ENCODE peak calls at places on chromosome 2, in six cellular contexts. U is BE2C; L is AG09319; C is stimulated activated CD8-positive, alpha-beta memory T cell treated with anti-CD3 and anti-CD28 coated beads, Interleukin-15, amount 100 ng/mL, for 1 hour; Q is NB4; P is activated effector memory CD4-positive, alpha-beta T cell treated with Interleukin-2 at 50 U/mL for 16 hours. D is an unnamed sample.

GRCh38 chr2:237072067-237072931 is 13.4 kb upstream of the COPS8 start:
- DNase-seq in Q (peak), C (peak), L (no peak), U (peak), P (peak), D (no peak)

GRCh38 chr2:174493549-174494331 is 6.9 kb upstream of the GPR155 start:
- DNase-seq in C (no peak), Q (peak), L (no peak), P (no peak), U (no peak), D (no peak)

GRCh38 chr2:220550995-220551702 is 923.7 kb downstream of the SLC4A3 start:
- DNase-seq in L (no peak), P (no peak), Q (no peak), U (no peak), C (no peak), D (no peak)

GRCh38 chr2:217827430-217828201 is 175.2 kb downstream of the TNS1 start:
- DNase-seq in P (no peak), Q (no peak), U (no peak), L (peak), C (no peak), D (no peak)

GRCh38 chr2:145688156-145688555 is 1168.2 kb upstream of the ZEB2 start:
- DNase-seq in L (no peak), Q (no peak), C (no peak), U (no peak), P (no peak), D (peak)

GRCh38 chr2:240377366-240377765 is 58.1 kb upstream of the GPC1 start:
- DNase-seq in Q (no peak), C (no peak), P (no peak), L (no peak), U (no peak), D (no peak)

GRCh38 chr2:42804891-42805290 is 12.5 kb upstream of the HAAO start:
- DNase-seq in Q (no peak), C (no peak), U (no peak), P (no peak), L (no peak), D (no peak)

GRCh38 chr2:45119038-45119437 is 109.8 kb upstream of the SIX2 start:
- DNase-seq in C (no peak), U (no peak), L (no peak), P (no peak), Q (no peak), D (no peak)

GRCh38 chr2:207408086-207408794 is 121.5 kb upstream of the CREB1 start:
- DNase-seq in P (no peak), L (no peak), U (no peak), Q (no peak), C (no peak), D (peak)

GRCh38 chr2:144472911-144473310 is 47.0 kb downstream of the ZEB2 start:
- DNase-seq in C (no peak), Q (no peak), U (no peak), P (no peak), L (no peak), D (no peak)

GRCh38 chr2:91442246-91442905 is 2750.9 kb downstream of the RPIA start:
- DNase-seq in Q (peak), C (no peak), L (no peak), P (no peak), U (peak), D (no peak)

GRCh38 chr2:15623481-15623796 is 31.8 kb downstream of the DDX1 start:
- DNase-seq in L (no peak), C (no peak), Q (no peak), U (no peak), P (no peak), D (no peak)

GRCh38 chr2:16828828-16829160 is 163.2 kb upstream of the CYRIA start:
- DNase-seq in Q (no peak), P (no peak), U (no peak), L (no peak), C (no peak), D (no peak)

GRCh38 chr2:158457092-158457825 is 507 bp downstream of the PKP4 start:
- DNase-seq in U (peak), C (no peak), Q (peak), L (no peak), P (peak), D (peak)

GRCh38 chr2:83142934-83143333 is 1316.1 kb downstream of the SUCLG1 start:
- DNase-seq in L (no peak), P (no peak), Q (no peak), C (no peak), U (no peak), D (no peak)

GRCh38 chr2:168427451-168427850 is 28.6 kb upstream of the CERS6 start:
- DNase-seq in L (peak), Q (no peak), P (no peak), C (no peak), U (no peak), D (no peak)

GRCh38 chr2:119013640-119014039 is 71.6 kb downstream of the MARCO start:
- DNase-seq in P (no peak), C (no peak), L (no peak), U (no peak), Q (peak), D (no peak)

GRCh38 chr2:30201990-30202389 is 29.3 kb upstream of the LBH start:
- DNase-seq in C (no peak), U (no peak), L (no peak), Q (no peak), P (no peak), D (no peak)

GRCh38 chr2:147463881-147464520 is 380.8 kb upstream of the ACVR2A start:
- DNase-seq in Q (no peak), P (no peak), U (no peak), L (no peak), C (no peak), D (no peak)

GRCh38 chr2:64263315-64263714 is 119.1 kb upstream of the PELI1 start:
- DNase-seq in L (peak), Q (no peak), U (no peak), P (no peak), C (no peak), D (no peak)